ENCODE peak calls at places on chromosomes 7 and 10, in six cellular contexts. D is MM.1S, U is GM23338, P is SK-N-SH, B is hepatocyte, E is PC-3. L is an unnamed sample.

GRCh38 chr7:29457565-29457971 is 106.1 kb upstream of the PRR15 start:
- DNase-seq in D (no peak), U (no peak), P (no peak), B (no peak), E (no peak), L (no peak)

GRCh38 chr7:104126411-104126841 is 81.4 kb downstream of the ORC5 start:
- DNase-seq in D (no peak), U (peak; percentile 19), P (peak; percentile 40), B (no peak), E (no peak), L (no peak)

GRCh38 chr7:105713488-105714465 is 132.5 kb upstream of the EFCAB10 start:
- DNase-seq in D (no peak), U (no peak), P (no peak), B (no peak), E (peak; percentile 60), L (no peak)

GRCh38 chr10:19728376-19728775 is 87.9 kb upstream of the PLXDC2 start:
- DNase-seq in D (no peak), U (no peak), P (no peak), B (no peak), E (no peak), L (no peak)

GRCh38 chr10:77421576-77421975 is 216.0 kb downstream of the KCNMA1 start:
- DNase-seq in D (no peak), U (no peak), P (no peak), B (no peak), E (no peak), L (no peak)

GRCh38 chr10:132929953-132930640 is 12.3 kb downstream of the CFAP46 start:
- DNase-seq in D (no peak), U (no peak), P (no peak), B (no peak), E (no peak), L (no peak)

GRCh38 chr7:49775065-49775948 is 1.9 kb downstream of the VWC2 start:
- DNase-seq in D (no peak), U (peak; percentile 44), P (peak; percentile 31), B (peak; percentile 27), E (no peak), L (no peak)

GRCh38 chr10:43061331-43061730 is 15.5 kb upstream of the RET start:
- DNase-seq in D (no peak), U (no peak), P (no peak), B (no peak), E (no peak), L (no peak)

GRCh38 chr10:30639946-30640786 is 10.6 kb upstream of the LYZL2 start:
- DNase-seq in D (peak; percentile 66), U (peak; percentile 76), P (peak; percentile 48), B (peak; percentile 69), E (peak; percentile 63), L (peak; percentile 59)

GRCh38 chr7:128738570-128739047 is 550 bp upstream of the CALU start:
- DNase-seq in D (no peak), U (no peak), P (peak; percentile 18), B (no peak), E (no peak), L (peak; percentile 3)

GRCh38 chr7:51430480-51431086 is 114.0 kb upstream of the COBL start:
- DNase-seq in D (peak; percentile 73), U (peak; percentile 87), P (peak; percentile 79), B (peak; percentile 78), E (peak; percentile 76), L (peak; percentile 58)

GRCh38 chr7:28626629-28627262 is 214.4 kb downstream of the CREB5 start:
- DNase-seq in D (peak; percentile 35), U (peak; percentile 86), P (peak; percentile 60), B (no peak), E (peak; percentile 68), L (peak; percentile 52)

GRCh38 chr10:121069061-121069850 is 218.1 kb downstream of the WDR11 start:
- DNase-seq in D (no peak), U (no peak), P (no peak), B (no peak), E (peak; percentile 62), L (no peak)

GRCh38 chr7:135169141-135169935 is 1.2 kb downstream of the CYREN start:
- DNase-seq in D (peak; percentile 93), U (peak; percentile 79), P (peak; percentile 65), B (peak; percentile 39), E (peak; percentile 82), L (peak; percentile 75)

GRCh38 chr7:96120856-96121255 is 201.0 kb downstream of the SLC25A13 start:
- DNase-seq in D (no peak), U (no peak), P (peak; percentile 26), B (no peak), E (no peak), L (no peak)

GRCh38 chr7:100854146-100854895 is 1.8 kb downstream of the SLC12A9 start:
- DNase-seq in D (no peak), U (no peak), P (no peak), B (no peak), E (no peak), L (no peak)

GRCh38 chr10:71737356-71738172 is 18.0 kb upstream of the C10orf105 start:
- DNase-seq in D (no peak), U (no peak), P (peak; percentile 65), B (no peak), E (no peak), L (no peak)

GRCh38 chr10:127906548-127907377 is at the start of gene PTPRE:
- DNase-seq in D (peak; percentile 71), U (peak; percentile 83), P (peak; percentile 96), B (peak; percentile 92), E (peak; percentile 72), L (no peak)

GRCh38 chr7:103794424-103794823 is 195.0 kb downstream of the RELN start:
- DNase-seq in D (no peak), U (no peak), P (no peak), B (no peak), E (no peak), L (no peak)

GRCh38 chr10:44862006-44862751 is 49.0 kb upstream of the TMEM72 start:
- DNase-seq in D (peak; percentile 79), U (no peak), P (no peak), B (no peak), E (no peak), L (peak; percentile 8)

GRCh38 chr7:55964802-55965470 is 551 bp downstream of the NIPSNAP2 start:
- DNase-seq in D (peak; percentile 69), U (peak; percentile 76), P (peak; percentile 93), B (no peak), E (peak; percentile 36), L (peak; percentile 40)

GRCh38 chr7:11450246-11450645 is 381.8 kb downstream of the THSD7A start:
- DNase-seq in D (no peak), U (no peak), P (no peak), B (no peak), E (no peak), L (no peak)

GRCh38 chr10:18685555-18685954 is 26.3 kb downstream of the ARL5B start:
- DNase-seq in D (no peak), U (no peak), P (no peak), B (no peak), E (no peak), L (no peak)

GRCh38 chr10:117461766-117462423 is 80.7 kb upstream of the EMX2 start:
- DNase-seq in D (no peak), U (no peak), P (no peak), B (peak; percentile 89), E (peak; percentile 91), L (no peak)

GRCh38 chr7:156173748-156174353 is 361.6 kb upstream of the SHH start:
- DNase-seq in D (no peak), U (no peak), P (no peak), B (no peak), E (no peak), L (no peak)

GRCh38 chr7:32591938-32592337 is 96.6 kb downstream of the AVL9 start:
- DNase-seq in D (no peak), U (no peak), P (no peak), B (no peak), E (no peak), L (no peak)

GRCh38 chr7:32937344-32938174 is 19.7 kb upstream of the FKBP9 start:
- DNase-seq in D (no peak), U (no peak), P (peak; percentile 82), B (peak; percentile 43), E (no peak), L (no peak)

GRCh38 chr10:88528791-88529190 is 54.3 kb downstream of the RNLS start:
- DNase-seq in D (no peak), U (no peak), P (no peak), B (no peak), E (no peak), L (no peak)

GRCh38 chr10:86363833-86364511 is 2.6 kb downstream of the GRID1 start:
- DNase-seq in D (no peak), U (no peak), P (no peak), B (no peak), E (no peak), L (peak; percentile 32)

GRCh38 chr7:77993823-77994222 is 195.2 kb downstream of the PHTF2 start:
- DNase-seq in D (no peak), U (no peak), P (no peak), B (no peak), E (no peak), L (no peak)

GRCh38 chr7:77989981-77990566 is 191.5 kb downstream of the PHTF2 start:
- DNase-seq in D (no peak), U (peak; percentile 74), P (no peak), B (peak; percentile 62), E (peak; percentile 20), L (peak; percentile 23)

GRCh38 chr7:77991656-77992055 is 193.1 kb downstream of the PHTF2 start:
- DNase-seq in D (no peak), U (no peak), P (no peak), B (no peak), E (no peak), L (no peak)

GRCh38 chr7:77995717-77996116 is 197.1 kb downstream of the PHTF2 start:
- DNase-seq in D (no peak), U (peak; percentile 74), P (no peak), B (no peak), E (no peak), L (peak; percentile 14)
- TF ChIP-seq CTCF in D (no peak), U (peak; percentile 54), P (peak; percentile 27), B (no peak), E (peak; percentile 27), L (peak; percentile 55)

GRCh38 chr10:14603539-14604102 is 171.1 kb downstream of the FAM107B start:
- DNase-seq in D (peak; percentile 35), U (peak; percentile 41), P (peak; percentile 76), B (peak; percentile 49), E (peak; percentile 8), L (peak; percentile 49)
- TF ChIP-seq EZH2phosphoT487 in D (no peak), U (no peak), P (no peak), B (no peak), E (no peak), L (no peak)

GRCh38 chr10:130786365-130786966 is 525.1 kb downstream of the TCERG1L start:
- DNase-seq in D (no peak), U (no peak), P (no peak), B (no peak), E (no peak), L (no peak)
- TF ChIP-seq CTCF in D (no peak), U (no peak), P (no peak), B (no peak), E (no peak), L (no peak)

GRCh38 chr7:13107291-13107690 is 419.9 kb downstream of the ARL4A start:
- DNase-seq in D (no peak), U (no peak), P (no peak), B (no peak), E (peak; percentile 79), L (no peak)
- TF ChIP-seq EZH2phosphoT487 in D (no peak), U (no peak), P (no peak), B (no peak), E (no peak), L (no peak)

GRCh38 chr10:99623919-99624318 is 3.7 kb upstream of the SLC25A28 start:
- DNase-seq in D (no peak), U (no peak), P (no peak), B (no peak), E (no peak), L (no peak)
- TF ChIP-seq CTCF in D (no peak), U (no peak), P (no peak), B (no peak), E (no peak), L (no peak)

GRCh38 chr7:22444181-22444966 is 55.6 kb downstream of the STEAP1B start:
- DNase-seq in D (no peak), U (no peak), P (no peak), B (no peak), E (peak; percentile 87), L (peak; percentile 59)
- TF ChIP-seq EZH2phosphoT487 in D (no peak), U (no peak), P (no peak), B (no peak), E (no peak), L (no peak)